ENCODE peak calls at places on chromosome 19, in nine cellular contexts. K is CD8-positive, alpha-beta memory T cell; O is activated CD4-positive, alpha-beta memory T cell treated with anti-CD3 and anti-CD28 coated beads for 36 hours; F is posterior vena cava; C is nucleus accumbens; V is body of pancreas; E is left cardiac atrium; I is HTR-8/SVneo; D is Right ventricle myocardium superior. Z is an unnamed sample.

GRCh38 chr19:18231775-18232174 is 5.5 kb upstream of the PDE4C start:
- DNase-seq in K (no peak), O (no peak), F (no peak), C (no peak), V (no peak), E (no peak), I (no peak), D (no peak), Z (peak; percentile 85)

GRCh38 chr19:13163609-13164364 is 13.6 kb downstream of the IER2 start:
- DNase-seq in K (no peak), O (peak; percentile 77), F (peak; percentile 89), C (no peak), V (peak; percentile 81), E (peak; percentile 79), I (peak; percentile 86), D (peak; percentile 77), Z (peak; percentile 36)

GRCh38 chr19:35717665-35718344 is at the start of gene KMT2B:
- DNase-seq in K (no peak), O (no peak), F (no peak), C (no peak), V (no peak), E (no peak), I (peak; percentile 95), D (no peak), Z (no peak)

GRCh38 chr19:39481676-39482075 is 1.0 kb downstream of the TIMM50 start:
- DNase-seq in K (no peak), O (no peak), F (no peak), C (no peak), V (no peak), E (no peak), I (no peak), D (no peak), Z (no peak)

GRCh38 chr19:16608290-16608704 is 19.7 kb downstream of the MED26 start:
- DNase-seq in K (no peak), O (no peak), F (no peak), C (no peak), V (peak; percentile 61), E (no peak), I (no peak), D (peak; percentile 13), Z (no peak)

GRCh38 chr19:58538257-58539168 is 5.4 kb upstream of the TRIM28 start:
- DNase-seq in K (no peak), O (peak; percentile 63), F (no peak), C (no peak), V (peak; percentile 16), E (peak; percentile 80), I (no peak), D (no peak), Z (peak; percentile 90)

GRCh38 chr19:16588824-16589577 is 16.8 kb upstream of the SLC35E1 start:
- DNase-seq in K (no peak), O (peak; percentile 53), F (no peak), C (no peak), V (no peak), E (no peak), I (no peak), D (no peak), Z (no peak)

GRCh38 chr19:18417250-18418033 is 1.8 kb upstream of the SSBP4 start:
- DNase-seq in K (no peak), O (peak; percentile 61), F (peak; percentile 95), C (no peak), V (peak; percentile 46), E (peak; percentile 91), I (peak; percentile 85), D (peak; percentile 91), Z (peak; percentile 53)

GRCh38 chr19:290539-291521 is at the start of gene PLPP2:
- DNase-seq in K (no peak), O (peak; percentile 39), F (peak; percentile 79), C (peak; percentile 40), V (peak; percentile 78), E (no peak), I (peak; percentile 48), D (peak; percentile 36), Z (peak; percentile 69)

GRCh38 chr19:38952395-38953165 is 21.8 kb downstream of the MRPS12 start:
- DNase-seq in K (no peak), O (peak; percentile 45), F (peak; percentile 25), C (no peak), V (peak; percentile 26), E (no peak), I (no peak), D (no peak), Z (peak; percentile 8)

GRCh38 chr19:7799640-7800355 is 30.2 kb upstream of the EVI5L start:
- DNase-seq in K (peak; percentile 18), O (peak; percentile 69), F (peak; percentile 83), C (no peak), V (peak; percentile 68), E (peak; percentile 63), I (peak; percentile 61), D (peak; percentile 77), Z (peak; percentile 49)

GRCh38 chr19:50705422-50706019 is 14.1 kb downstream of the SHANK1 start:
- DNase-seq in K (no peak), O (peak; percentile 48), F (no peak), C (no peak), V (no peak), E (no peak), I (peak; percentile 83), D (no peak), Z (peak; percentile 38)

GRCh38 chr19:16034958-16035560 is 41.2 kb upstream of the TPM4 start:
- DNase-seq in K (no peak), O (no peak), F (peak; percentile 76), C (no peak), V (no peak), E (no peak), I (no peak), D (no peak), Z (no peak)

GRCh38 chr19:51560339-51560738 is 10.7 kb upstream of the ZNF175 start:
- DNase-seq in K (no peak), O (no peak), F (no peak), C (no peak), V (no peak), E (no peak), I (no peak), D (no peak), Z (no peak)

GRCh38 chr19:8367327-8368001 is 3.5 kb downstream of the ANGPTL4 start:
- DNase-seq in K (no peak), O (no peak), F (peak; percentile 91), C (no peak), V (peak; percentile 97), E (peak; percentile 94), I (peak; percentile 92), D (peak; percentile 94), Z (no peak)